ENCODE peak calls at places on chromosomes 16 and 17, in nine cellular contexts. I, J, U, Z, Y, V, D, G and N are unnamed samples.

GRCh38 chr17:18156976-18157280 is 26.7 kb upstream of the ALKBH5 start:
- DNase-seq in Z (no peak), Y (no peak), J (no peak), I (no peak), U (no peak), V (no peak), G (no peak), D (no peak), N (no peak)

GRCh38 chr16:47565454-47565853 is 104.3 kb downstream of the PHKB start:
- DNase-seq in D (peak; percentile 15), U (peak; percentile 89), I (no peak), Z (peak; percentile 90), V (peak; percentile 60), J (peak; percentile 54), G (peak; percentile 57), Y (no peak), N (peak; percentile 88)

GRCh38 chr17:42673885-42674754 is 2.7 kb downstream of the PLEKHH3 start:
- DNase-seq in G (peak; percentile 62), Z (peak; percentile 90), V (peak; percentile 64), D (peak; percentile 65), I (peak; percentile 44), Y (no peak), U (peak; percentile 68), J (peak; percentile 86), N (peak; percentile 90)

GRCh38 chr17:10429416-10430045 is 7.8 kb upstream of the MYH8 start:
- DNase-seq in J (peak; percentile 14), U (no peak), I (no peak), D (no peak), V (peak; percentile 17), Z (no peak), Y (no peak), G (no peak), N (no peak)

GRCh38 chr17:57955183-57955952 is at the start of gene CUEDC1:
- DNase-seq in G (peak; percentile 77), I (peak; percentile 41), Y (peak; percentile 57), Z (peak; percentile 93), J (peak; percentile 93), V (peak; percentile 44), D (peak; percentile 84), U (peak; percentile 53), N (peak; percentile 95)

GRCh38 chr17:30519166-30519565 is 42.0 kb downstream of the GOSR1 start:
- DNase-seq in Z (no peak), I (no peak), V (peak; percentile 10), D (no peak), Y (no peak), J (no peak), G (no peak), U (no peak), N (no peak)

GRCh38 chr17:78847052-78847451 is 6.4 kb upstream of the USP36 start:
- DNase-seq in U (no peak), D (no peak), Z (no peak), Y (no peak), V (no peak), J (no peak), I (no peak), G (no peak), N (no peak)

GRCh38 chr16:2737238-2737605 is 15.2 kb upstream of the SRRM2 start:
- DNase-seq in U (no peak), Y (no peak), D (no peak), V (no peak), G (no peak), Z (no peak), J (no peak), I (no peak), N (no peak)

GRCh38 chr17:61251939-61252865 is 147.4 kb upstream of the TBX2 start:
- DNase-seq in J (peak; percentile 76), V (peak; percentile 99), Y (no peak), I (peak; percentile 27), Z (peak; percentile 88), U (peak; percentile 89), G (no peak), D (peak; percentile 27), N (peak; percentile 97)